ENCODE peak calls at places on chromosomes 6 and 20, in ten cellular contexts. B is bronchial epithelial cell; Y is MCF 10A; E is ELR; J is Jurkat, Clone E6-1; P is spleen; C is colonic mucosa; G is CD8-positive, alpha-beta T cell; I is GM18507; H is lung. W is an unnamed sample.

GRCh38 chr6:27667651-27668441 is 194.9 kb upstream of the ZNF184 start:
- DNase-seq in B (peak; percentile 18), C (no peak), H (no peak), J (no peak), E (peak; percentile 33), I (no peak), Y (peak; percentile 38), P (no peak), G (no peak), W (peak; percentile 11)

GRCh38 chr6:10643214-10643641 is 51.2 kb downstream of the C6orf52 start:
- DNase-seq in G (no peak), H (no peak), P (no peak), I (no peak), C (no peak), Y (no peak), E (no peak), J (no peak), B (no peak), W (no peak)

GRCh38 chr6:41422156-41422555 is 86.7 kb downstream of the NCR2 start:
- DNase-seq in J (no peak), G (no peak), H (no peak), E (no peak), I (no peak), Y (no peak), B (no peak), C (no peak), P (no peak), W (no peak)

GRCh38 chr20:58072695-58073671 is 155.5 kb downstream of the ANKRD60 start:
- DNase-seq in C (peak; percentile 15), J (no peak), B (no peak), I (no peak), P (peak; percentile 45), E (no peak), Y (no peak), H (peak; percentile 23), G (no peak), W (no peak)

GRCh38 chr6:146913842-146914562 is 290.2 kb upstream of the STXBP5 start:
- DNase-seq in H (peak; percentile 77), J (no peak), E (peak; percentile 99), P (peak; percentile 80), B (peak; percentile 93), C (peak; percentile 34), I (no peak), Y (peak; percentile 97), G (no peak), W (peak; percentile 100)

GRCh38 chr6:151577257-151577656 is 83.4 kb downstream of the CCDC170 start:
- DNase-seq in P (no peak), Y (no peak), G (no peak), J (no peak), H (no peak), E (no peak), I (no peak), B (no peak), C (no peak), W (no peak)

GRCh38 chr6:119262612-119263011 is 86.9 kb downstream of the MAN1A1 start:
- DNase-seq in P (no peak), I (no peak), B (no peak), Y (no peak), H (no peak), J (no peak), E (no peak), G (no peak), C (no peak), W (no peak)

GRCh38 chr6:129795261-129795660 is 65.9 kb downstream of the TMEM244 start:
- DNase-seq in J (no peak), C (no peak), H (no peak), P (no peak), G (no peak), E (no peak), B (no peak), Y (peak; percentile 86), I (no peak), W (peak; percentile 68)

GRCh38 chr6:54135665-54136370 is 24.6 kb downstream of the MLIP start:
- DNase-seq in Y (peak; percentile 84), G (no peak), E (peak; percentile 5), P (no peak), I (no peak), H (no peak), C (no peak), B (peak; percentile 57), J (no peak), W (peak; percentile 31)

GRCh38 chr6:107730106-107730505 is 94.0 kb downstream of the SCML4 start:
- DNase-seq in I (no peak), G (peak; percentile 30), E (no peak), C (no peak), J (no peak), Y (no peak), H (no peak), P (no peak), B (no peak), W (no peak)

GRCh38 chr20:44883214-44883902 is 2.1 kb upstream of the YWHAB start:
- DNase-seq in J (no peak), E (no peak), H (no peak), G (no peak), I (no peak), C (no peak), P (no peak), Y (no peak), B (no peak), W (no peak)

GRCh38 chr6:17093692-17094091 is 8.2 kb upstream of the STMND1 start:
- DNase-seq in P (no peak), J (no peak), G (no peak), Y (no peak), H (no peak), C (no peak), E (peak; percentile 51), B (no peak), I (no peak), W (no peak)

GRCh38 chr6:119980802-119981201 is 631.2 kb upstream of the MAN1A1 start:
- DNase-seq in I (no peak), Y (no peak), H (no peak), C (no peak), J (no peak), G (no peak), P (no peak), E (no peak), B (no peak), W (no peak)

GRCh38 chr20:24379116-24379927 is 90.1 kb upstream of the SYNDIG1 start:
- DNase-seq in B (peak; percentile 40), Y (no peak), E (peak; percentile 69), H (peak; percentile 28), P (no peak), G (no peak), C (no peak), J (no peak), I (no peak), W (peak; percentile 17)

GRCh38 chr20:33443006-33443511 is 504 bp downstream of the SNTA1 start:
- DNase-seq in J (no peak), G (no peak), I (no peak), E (peak; percentile 37), B (no peak), Y (no peak), C (peak; percentile 29), H (no peak), P (peak; percentile 88), W (peak; percentile 13)

GRCh38 chr20:49608752-49609670 is 41.1 kb upstream of the PTGIS start:
- DNase-seq in I (peak; percentile 57), G (peak; percentile 51), J (peak; percentile 39), Y (peak; percentile 68), E (peak; percentile 67), B (peak; percentile 34), H (peak; percentile 65), C (peak; percentile 58), P (peak; percentile 93), W (peak; percentile 67)